ENCODE peak calls at places on chromosomes 13 and 19, in five cellular contexts. One of them, this sample, is unnamed. For H3K36me3, the result is how much of the 10 kb centered on the place peaks cover.

GRCh38 chr13:23715762-23716235 is 145.6 kb downstream of the TNFRSF19 start:
- DNase-seq in GM12878: no peak
- DNase-seq in tibial nerve: no peak
- DNase-seq in heart left ventricle: no peak
- DNase-seq in PC-3: peak
- DNase-seq in this sample: peak

GRCh38 chr19:55304279-55304978 is 20.6 kb downstream of the BRSK1 start:
- DNase-seq in GM12878: no peak
- DNase-seq in tibial nerve: no peak
- DNase-seq in heart left ventricle: no peak
- DNase-seq in PC-3: peak
- DNase-seq in this sample: peak

GRCh38 chr19:7340959-7341837 is 7.5 kb upstream of the ARHGEF18 start:
- DNase-seq in GM12878: peak
- DNase-seq in tibial nerve: peak
- DNase-seq in heart left ventricle: peak
- DNase-seq in PC-3: peak
- DNase-seq in this sample: peak

GRCh38 chr19:38834590-38834989 is 3.0 kb upstream of the ECH1 start:
- DNase-seq in GM12878: no peak
- DNase-seq in tibial nerve: no peak
- DNase-seq in heart left ventricle: no peak
- DNase-seq in PC-3: no peak
- DNase-seq in this sample: no peak

GRCh38 chr13:46181799-46182490 is at the start of gene LCP1:
- DNase-seq in GM12878: peak
- DNase-seq in tibial nerve: no peak
- DNase-seq in heart left ventricle: no peak
- DNase-seq in PC-3: peak
- DNase-seq in this sample: no peak

GRCh38 chr19:15251749-15252397 is 19.6 kb upstream of the EPHX3 start:
- DNase-seq in GM12878: no peak
- DNase-seq in tibial nerve: peak
- DNase-seq in heart left ventricle: peak
- DNase-seq in PC-3: peak
- DNase-seq in this sample: peak

GRCh38 chr13:96294930-96295657 is 205.2 kb downstream of the HS6ST3 start:
- DNase-seq in GM12878: no peak
- DNase-seq in tibial nerve: no peak
- DNase-seq in heart left ventricle: no peak
- DNase-seq in PC-3: no peak
- DNase-seq in this sample: no peak

GRCh38 chr13:49858183-49858856 is 65.8 kb upstream of the KPNA3 start:
- DNase-seq in GM12878: no peak
- DNase-seq in tibial nerve: no peak
- DNase-seq in heart left ventricle: no peak
- DNase-seq in PC-3: peak
- DNase-seq in this sample: no peak

GRCh38 chr13:33524086-33524485 is 238.5 kb upstream of the STARD13 start:
- DNase-seq in GM12878: no peak
- DNase-seq in tibial nerve: no peak
- DNase-seq in heart left ventricle: no peak
- DNase-seq in PC-3: peak
- DNase-seq in this sample: no peak

GRCh38 chr13:50721664-50721976 is 121.9 kb downstream of the DLEU7 start:
- DNase-seq in GM12878: no peak
- DNase-seq in tibial nerve: no peak
- DNase-seq in heart left ventricle: no peak
- DNase-seq in PC-3: no peak
- DNase-seq in this sample: no peak

GRCh38 chr19:35400773-35401100 is 29.9 kb downstream of the GPR42 start:
- DNase-seq in GM12878: no peak
- DNase-seq in tibial nerve: no peak
- DNase-seq in heart left ventricle: no peak
- DNase-seq in PC-3: no peak
- DNase-seq in this sample: no peak

GRCh38 chr19:56120371-56121179 is 520 bp downstream of the ZNF787 start:
- DNase-seq in GM12878: no peak
- DNase-seq in tibial nerve: peak
- DNase-seq in heart left ventricle: peak
- DNase-seq in PC-3: peak
- DNase-seq in this sample: peak

GRCh38 chr13:93290503-93290902 is 63.9 kb downstream of the GPC6 start:
- DNase-seq in GM12878: no peak
- DNase-seq in tibial nerve: no peak
- DNase-seq in heart left ventricle: no peak
- DNase-seq in PC-3: no peak
- DNase-seq in this sample: no peak

GRCh38 chr19:58466089-58466759 is 656 bp upstream of the ZNF324 start:
- DNase-seq in GM12878: no peak
- DNase-seq in tibial nerve: no peak
- DNase-seq in heart left ventricle: no peak
- DNase-seq in PC-3: no peak
- DNase-seq in this sample: no peak

GRCh38 chr19:41928221-41928683 is at the start of gene ERFL:
- DNase-seq in GM12878: no peak
- DNase-seq in tibial nerve: no peak
- DNase-seq in heart left ventricle: no peak
- DNase-seq in PC-3: no peak
- DNase-seq in this sample: no peak

GRCh38 chr13:94548382-94549240 is 47.3 kb downstream of the TGDS start:
- DNase-seq in GM12878: peak
- DNase-seq in tibial nerve: peak
- DNase-seq in heart left ventricle: peak
- DNase-seq in PC-3: peak
- DNase-seq in this sample: peak

GRCh38 chr19:38657633-38658222 is 10.3 kb downstream of the ACTN4 start:
- DNase-seq in GM12878: no peak
- DNase-seq in tibial nerve: no peak
- DNase-seq in heart left ventricle: no peak
- DNase-seq in PC-3: peak
- DNase-seq in this sample: no peak

GRCh38 chr19:1401138-1401888 is at the start of gene GAMT:
- DNase-seq in GM12878: no peak
- DNase-seq in tibial nerve: no peak
- DNase-seq in heart left ventricle: peak
- DNase-seq in PC-3: peak
- DNase-seq in this sample: peak

GRCh38 chr13:71865858-71866172 is 1.2 kb downstream of the DACH1 start:
- DNase-seq in GM12878: no peak
- DNase-seq in tibial nerve: no peak
- DNase-seq in heart left ventricle: no peak
- DNase-seq in PC-3: no peak
- DNase-seq in this sample: peak

GRCh38 chr13:43573361-43573740 is 213.4 kb downstream of the ENOX1 start:
- DNase-seq in GM12878: no peak
- DNase-seq in tibial nerve: no peak
- DNase-seq in heart left ventricle: no peak
- DNase-seq in PC-3: peak
- DNase-seq in this sample: no peak

GRCh38 chr13:76512676-76513277 is 373.4 kb downstream of the KCTD12 start:
- DNase-seq in GM12878: no peak
- DNase-seq in tibial nerve: no peak
- DNase-seq in heart left ventricle: no peak
- DNase-seq in PC-3: peak
- DNase-seq in this sample: no peak

GRCh38 chr19:6761053-6761676 is 6.1 kb downstream of the SH2D3A start:
- DNase-seq in GM12878: no peak
- DNase-seq in tibial nerve: no peak
- DNase-seq in heart left ventricle: no peak
- DNase-seq in PC-3: peak
- DNase-seq in this sample: peak

GRCh38 chr19:53517114-53517741 is 20.7 kb upstream of the ZNF331 start:
- DNase-seq in GM12878: no peak
- DNase-seq in tibial nerve: no peak
- DNase-seq in heart left ventricle: no peak
- DNase-seq in PC-3: no peak
- DNase-seq in this sample: no peak

GRCh38 chr13:107200491-107200890 is 632.6 kb upstream of the ARGLU1 start:
- DNase-seq in GM12878: no peak
- DNase-seq in tibial nerve: no peak
- DNase-seq in heart left ventricle: no peak
- DNase-seq in PC-3: peak
- DNase-seq in this sample: no peak

GRCh38 chr13:74026753-74027152 is 107.5 kb downstream of the KLF12 start:
- DNase-seq in GM12878: peak
- DNase-seq in tibial nerve: no peak
- DNase-seq in heart left ventricle: no peak
- DNase-seq in PC-3: peak
- DNase-seq in this sample: no peak

GRCh38 chr13:27704681-27705080 is 83.0 kb downstream of the POLR1D start:
- DNase-seq in GM12878: peak
- DNase-seq in tibial nerve: no peak
- DNase-seq in heart left ventricle: no peak
- DNase-seq in PC-3: no peak
- DNase-seq in this sample: no peak

GRCh38 chr13:50375792-50376191 is 360.5 kb downstream of the KCNRG start:
- DNase-seq in GM12878: no peak
- DNase-seq in tibial nerve: no peak
- DNase-seq in heart left ventricle: no peak
- DNase-seq in PC-3: peak
- DNase-seq in this sample: no peak

DNA sequence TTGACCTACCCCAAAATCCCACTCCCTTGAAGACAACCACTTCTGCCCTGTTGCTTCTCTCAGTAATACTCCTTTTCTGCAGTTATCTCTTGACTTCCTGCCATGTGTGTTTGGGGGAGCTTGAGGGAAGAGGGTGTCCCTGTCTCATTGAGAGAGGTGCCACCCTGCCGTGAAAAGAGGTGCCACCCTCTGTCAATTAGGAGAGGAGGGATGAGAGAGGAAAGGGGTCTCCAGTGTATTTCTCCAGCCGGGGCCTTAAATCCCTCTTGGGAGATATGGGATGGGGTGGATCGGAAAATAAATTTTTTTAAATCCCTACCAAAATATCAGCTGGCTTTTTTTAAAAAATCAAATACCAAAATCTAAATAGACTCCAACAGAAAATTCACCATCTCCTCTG is 16.5 kb downstream of the PLD3 start:
- DNase-seq in GM12878: no peak
- DNase-seq in tibial nerve: no peak
- DNase-seq in heart left ventricle: no peak
- DNase-seq in PC-3: no peak
- DNase-seq in this sample: no peak
- H3K4me3 ChIP-seq in GM12878: peak
- H3K4me3 ChIP-seq in tibial nerve: peak
- H3K4me3 ChIP-seq in heart left ventricle: peak
- H3K4me3 ChIP-seq in PC-3: peak
- H3K4me3 ChIP-seq in this sample: no peak

GRCh38 chr13:112881656-112882554 is 87.1 kb upstream of the MCF2L start:
- DNase-seq in GM12878: no peak
- DNase-seq in tibial nerve: no peak
- DNase-seq in heart left ventricle: no peak
- DNase-seq in PC-3: no peak
- DNase-seq in this sample: no peak

GRCh38 chr13:112879283-112879833 is 89.7 kb upstream of the MCF2L start:
- DNase-seq in GM12878: no peak
- DNase-seq in tibial nerve: no peak
- DNase-seq in heart left ventricle: no peak
- DNase-seq in PC-3: no peak
- DNase-seq in this sample: no peak

GRCh38 chr13:112880976-112881540 is 88.0 kb upstream of the MCF2L start:
- DNase-seq in GM12878: no peak
- DNase-seq in tibial nerve: no peak
- DNase-seq in heart left ventricle: no peak
- DNase-seq in PC-3: no peak
- DNase-seq in this sample: no peak

GRCh38 chr13:112877976-112878955 is 90.7 kb upstream of the MCF2L start:
- DNase-seq in GM12878: no peak
- DNase-seq in tibial nerve: no peak
- DNase-seq in heart left ventricle: no peak
- DNase-seq in PC-3: no peak
- DNase-seq in this sample: no peak

GRCh38 chr13:112880221-112880641 is 88.8 kb upstream of the MCF2L start:
- DNase-seq in GM12878: no peak
- DNase-seq in tibial nerve: no peak
- DNase-seq in heart left ventricle: no peak
- DNase-seq in PC-3: no peak
- DNase-seq in this sample: no peak
- H3K36me3 ChIP-seq in GM12878: under half
- H3K36me3 ChIP-seq in tibial nerve: under half
- H3K36me3 ChIP-seq in heart left ventricle: under half
- H3K36me3 ChIP-seq in PC-3: under half
- H3K36me3 ChIP-seq in this sample: under half

DNA sequence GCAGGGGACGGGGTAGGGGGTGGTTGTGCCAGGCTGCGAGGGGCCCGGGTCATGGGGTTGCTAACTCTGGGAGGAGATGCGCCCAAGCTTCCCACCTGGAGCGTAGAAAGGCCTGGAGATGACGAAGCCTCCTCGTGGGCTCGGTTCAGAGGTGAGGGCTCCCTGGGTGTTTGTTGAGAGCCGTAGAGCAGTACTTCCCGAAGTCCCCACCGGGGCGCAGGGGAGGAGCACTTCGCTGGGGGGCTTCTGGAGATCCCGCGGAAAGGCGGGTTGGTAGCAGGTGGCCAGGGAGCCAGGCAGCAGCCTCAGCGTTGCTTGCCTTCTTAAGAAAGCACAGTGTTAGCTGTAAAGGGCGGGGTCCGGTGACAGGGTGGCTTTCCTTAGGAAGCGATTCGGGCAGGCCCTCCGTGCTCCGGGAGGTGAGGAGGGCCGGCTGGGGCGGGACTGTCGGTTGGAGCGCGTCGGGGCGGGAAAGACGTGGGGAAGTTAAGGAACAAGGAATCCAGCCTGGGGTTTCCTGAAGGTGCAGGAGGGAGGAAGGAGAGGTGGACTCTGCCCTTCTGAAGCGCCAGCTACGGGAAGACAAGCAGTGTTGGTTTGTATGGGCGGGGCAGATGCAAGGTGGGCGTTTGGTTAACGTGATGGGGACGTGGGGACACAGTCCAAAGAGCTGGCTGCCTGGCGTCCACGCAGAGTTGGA is 3.3 kb downstream of the VSTM2B start:
- DNase-seq in GM12878: no peak
- DNase-seq in tibial nerve: no peak
- DNase-seq in heart left ventricle: no peak
- DNase-seq in PC-3: no peak
- DNase-seq in this sample: no peak
- TF ChIP-seq CTCF in GM12878: no peak
- TF ChIP-seq CTCF in tibial nerve: no peak
- TF ChIP-seq CTCF in heart left ventricle: no peak
- TF ChIP-seq CTCF in PC-3: no peak
- TF ChIP-seq CTCF in this sample: no peak

GRCh38 chr13:42056146-42056545 is 7.7 kb downstream of the DGKH start:
- DNase-seq in GM12878: no peak
- DNase-seq in tibial nerve: no peak
- DNase-seq in heart left ventricle: no peak
- DNase-seq in PC-3: no peak
- DNase-seq in this sample: no peak

GRCh38 chr13:42054798-42055499 is 6.5 kb downstream of the DGKH start:
- DNase-seq in GM12878: no peak
- DNase-seq in tibial nerve: no peak
- DNase-seq in heart left ventricle: no peak
- DNase-seq in PC-3: no peak
- DNase-seq in this sample: no peak

GRCh38 chr13:42057918-42058530 is 9.6 kb downstream of the DGKH start:
- DNase-seq in GM12878: no peak
- DNase-seq in tibial nerve: no peak
- DNase-seq in heart left ventricle: no peak
- DNase-seq in PC-3: no peak
- DNase-seq in this sample: no peak

GRCh38 chr13:42055500-42056085 is 7.1 kb downstream of the DGKH start:
- DNase-seq in GM12878: no peak
- DNase-seq in tibial nerve: no peak
- DNase-seq in heart left ventricle: no peak
- DNase-seq in PC-3: no peak
- DNase-seq in this sample: no peak

GRCh38 chr13:42056585-42056984 is 8.1 kb downstream of the DGKH start:
- DNase-seq in GM12878: no peak
- DNase-seq in tibial nerve: no peak
- DNase-seq in heart left ventricle: no peak
- DNase-seq in PC-3: no peak
- DNase-seq in this sample: no peak
- H3K4me3 ChIP-seq in GM12878: no peak
- H3K4me3 ChIP-seq in tibial nerve: no peak
- H3K4me3 ChIP-seq in heart left ventricle: no peak
- H3K4me3 ChIP-seq in PC-3: no peak
- H3K4me3 ChIP-seq in this sample: no peak